ENCODE peak calls at places on chromosomes 12 and 14, in six cellular contexts. One of them, this sample, is unnamed.

GRCh38 chr12:76341436-76342030 is 6.7 kb downstream of the BBS10 start:
- DNase-seq in IMR-90: peak
- DNase-seq in H9: no peak
- DNase-seq in H1: no peak
- DNase-seq in mesenchymal stem cell: no peak
- DNase-seq in trophoblast cell: no peak
- DNase-seq in this sample: no peak

GRCh38 chr14:96086032-96086431 is 46.9 kb downstream of the C14orf132 start:
- DNase-seq in IMR-90: peak
- DNase-seq in H9: no peak
- DNase-seq in H1: no peak
- DNase-seq in mesenchymal stem cell: peak
- DNase-seq in trophoblast cell: peak
- DNase-seq in this sample: no peak

GRCh38 chr12:130990034-130990433 is 36.3 kb downstream of the ADGRD1 start:
- DNase-seq in IMR-90: no peak
- DNase-seq in H9: no peak
- DNase-seq in H1: no peak
- DNase-seq in mesenchymal stem cell: no peak
- DNase-seq in trophoblast cell: no peak
- DNase-seq in this sample: no peak

GRCh38 chr14:71486274-71486673 is 446.0 kb upstream of the RGS6 start:
- DNase-seq in IMR-90: no peak
- DNase-seq in H9: no peak
- DNase-seq in H1: no peak
- DNase-seq in mesenchymal stem cell: no peak
- DNase-seq in trophoblast cell: no peak
- DNase-seq in this sample: no peak

GRCh38 chr12:49342914-49343731 is 3.6 kb upstream of the DNAJC22 start:
- DNase-seq in IMR-90: no peak
- DNase-seq in H9: peak
- DNase-seq in H1: no peak
- DNase-seq in mesenchymal stem cell: no peak
- DNase-seq in trophoblast cell: no peak
- DNase-seq in this sample: no peak

GRCh38 chr12:63802012-63802608 is 22.4 kb downstream of the RXYLT1 start:
- DNase-seq in IMR-90: peak
- DNase-seq in H9: no peak
- DNase-seq in H1: no peak
- DNase-seq in mesenchymal stem cell: peak
- DNase-seq in trophoblast cell: no peak
- DNase-seq in this sample: no peak

GRCh38 chr12:112998997-112999767 is 20.9 kb downstream of the OAS2 start:
- DNase-seq in IMR-90: no peak
- DNase-seq in H9: peak
- DNase-seq in H1: no peak
- DNase-seq in mesenchymal stem cell: no peak
- DNase-seq in trophoblast cell: no peak
- DNase-seq in this sample: no peak

GRCh38 chr14:104510216-104510615 is 69.3 kb upstream of the C14orf180 start:
- DNase-seq in IMR-90: no peak
- DNase-seq in H9: no peak
- DNase-seq in H1: no peak
- DNase-seq in mesenchymal stem cell: no peak
- DNase-seq in trophoblast cell: no peak
- DNase-seq in this sample: no peak

GRCh38 chr12:104665296-104665695 is 208.5 kb downstream of the CHST11 start:
- DNase-seq in IMR-90: no peak
- DNase-seq in H9: no peak
- DNase-seq in H1: no peak
- DNase-seq in mesenchymal stem cell: no peak
- DNase-seq in trophoblast cell: no peak
- DNase-seq in this sample: no peak

GRCh38 chr12:79058342-79058741 is 193.8 kb downstream of the SYT1 start:
- DNase-seq in IMR-90: peak
- DNase-seq in H9: no peak
- DNase-seq in H1: no peak
- DNase-seq in mesenchymal stem cell: peak
- DNase-seq in trophoblast cell: no peak
- DNase-seq in this sample: no peak

GRCh38 chr14:100429537-100429936 is 106.4 kb downstream of the SLC25A47 start:
- DNase-seq in IMR-90: no peak
- DNase-seq in H9: no peak
- DNase-seq in H1: no peak
- DNase-seq in mesenchymal stem cell: no peak
- DNase-seq in trophoblast cell: no peak
- DNase-seq in this sample: no peak

GRCh38 chr12:1630081-1630826 is 1.2 kb downstream of the WNT5B start:
- DNase-seq in IMR-90: no peak
- DNase-seq in H9: peak
- DNase-seq in H1: no peak
- DNase-seq in mesenchymal stem cell: peak
- DNase-seq in trophoblast cell: no peak
- DNase-seq in this sample: no peak

GRCh38 chr14:49636866-49637265 is 1.8 kb upstream of the DNAAF2 start:
- DNase-seq in IMR-90: no peak
- DNase-seq in H9: no peak
- DNase-seq in H1: no peak
- DNase-seq in mesenchymal stem cell: no peak
- DNase-seq in trophoblast cell: peak
- DNase-seq in this sample: no peak

GRCh38 chr14:24055971-24056799 is 4.4 kb downstream of the CARMIL3 start:
- DNase-seq in IMR-90: no peak
- DNase-seq in H9: no peak
- DNase-seq in H1: no peak
- DNase-seq in mesenchymal stem cell: no peak
- DNase-seq in trophoblast cell: no peak
- DNase-seq in this sample: no peak

GRCh38 chr12:114339626-114340025 is 66.3 kb downstream of the TBX5 start:
- DNase-seq in IMR-90: peak
- DNase-seq in H9: no peak
- DNase-seq in H1: no peak
- DNase-seq in mesenchymal stem cell: no peak
- DNase-seq in trophoblast cell: no peak
- DNase-seq in this sample: no peak

GRCh38 chr12:91926810-91927209 is 218.8 kb downstream of the BTG1 start:
- DNase-seq in IMR-90: peak
- DNase-seq in H9: no peak
- DNase-seq in H1: no peak
- DNase-seq in mesenchymal stem cell: peak
- DNase-seq in trophoblast cell: no peak
- DNase-seq in this sample: no peak

GRCh38 chr12:127169321-127170270 is 1097.4 kb upstream of the TMEM132C start:
- DNase-seq in IMR-90: peak
- DNase-seq in H9: no peak
- DNase-seq in H1: no peak
- DNase-seq in mesenchymal stem cell: peak
- DNase-seq in trophoblast cell: no peak
- DNase-seq in this sample: no peak

GRCh38 chr12:131101703-131102492 is 148.2 kb downstream of the ADGRD1 start:
- DNase-seq in IMR-90: no peak
- DNase-seq in H9: peak
- DNase-seq in H1: no peak
- DNase-seq in mesenchymal stem cell: no peak
- DNase-seq in trophoblast cell: no peak
- DNase-seq in this sample: no peak

GRCh38 chr12:110743571-110744093 is 941 bp upstream of the PPP1CC start:
- DNase-seq in IMR-90: no peak
- DNase-seq in H9: peak
- DNase-seq in H1: no peak
- DNase-seq in mesenchymal stem cell: peak
- DNase-seq in trophoblast cell: peak
- DNase-seq in this sample: peak

DNA sequence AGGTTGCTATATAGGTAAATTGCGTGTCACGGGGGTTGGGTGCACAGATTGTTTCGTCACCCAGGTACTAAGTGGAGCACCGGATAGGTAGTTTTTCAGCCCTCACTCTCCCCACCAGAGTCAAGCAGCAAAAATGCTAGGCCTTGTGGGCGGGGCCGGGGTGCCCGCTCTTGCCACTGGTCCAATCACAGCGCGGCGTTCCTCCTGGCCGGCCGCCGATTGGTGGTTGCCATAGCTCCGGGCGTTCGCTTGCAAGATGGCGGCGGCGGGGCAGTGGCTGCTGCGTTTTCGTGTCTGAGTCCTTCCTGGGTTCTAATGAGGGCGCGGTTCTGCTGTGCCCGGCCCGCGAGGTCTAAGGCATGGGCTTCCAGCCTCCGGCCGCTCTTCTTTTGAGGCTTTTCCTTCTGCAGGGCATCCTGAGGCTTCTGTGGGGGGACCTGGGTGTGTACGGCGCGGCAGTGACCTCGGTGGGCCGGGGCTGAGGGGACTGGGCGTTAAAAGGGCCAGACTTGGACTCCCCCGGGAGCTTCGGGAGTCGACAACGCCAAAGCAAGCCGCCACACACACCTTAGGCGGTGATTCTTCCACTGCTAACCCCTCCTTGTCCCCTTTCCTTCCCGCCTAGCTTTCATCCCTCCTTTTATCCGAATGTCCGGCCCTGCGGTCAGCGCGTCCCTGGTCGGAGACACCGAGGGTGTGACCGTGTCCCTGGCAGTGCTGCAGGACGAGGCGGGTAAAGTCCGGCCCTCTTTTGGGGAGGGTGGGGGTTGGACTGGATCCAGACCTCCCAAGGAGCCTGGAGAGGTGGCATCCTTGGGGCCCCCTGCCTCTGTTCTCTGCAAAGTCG is at the start of gene TCTN2:
- DNase-seq in IMR-90: peak
- DNase-seq in H9: peak
- DNase-seq in H1: peak
- DNase-seq in mesenchymal stem cell: peak
- DNase-seq in trophoblast cell: peak
- DNase-seq in this sample: peak
- H2AFZ ChIP-seq in IMR-90: peak
- H2AFZ ChIP-seq in H9: peak
- H2AFZ ChIP-seq in H1: peak
- H2AFZ ChIP-seq in mesenchymal stem cell: peak
- H2AFZ ChIP-seq in trophoblast cell: peak
- H2AFZ ChIP-seq in this sample: peak

GRCh38 chr12:45314770-45315169 is 98.9 kb downstream of the ANO6 start:
- DNase-seq in IMR-90: no peak
- DNase-seq in H9: no peak
- DNase-seq in H1: no peak
- DNase-seq in mesenchymal stem cell: no peak
- DNase-seq in trophoblast cell: no peak
- DNase-seq in this sample: no peak
- H3K23ac ChIP-seq in IMR-90: no peak
- H3K23ac ChIP-seq in H9: no peak
- H3K23ac ChIP-seq in H1: no peak
- H3K23ac ChIP-seq in mesenchymal stem cell: no peak
- H3K23ac ChIP-seq in trophoblast cell: no peak
- H3K23ac ChIP-seq in this sample: no peak

GRCh38 chr12:94405378-94406116 is 54.1 kb downstream of the CEP83 start:
- DNase-seq in IMR-90: no peak
- DNase-seq in H9: no peak
- DNase-seq in H1: no peak
- DNase-seq in mesenchymal stem cell: peak
- DNase-seq in trophoblast cell: no peak
- DNase-seq in this sample: no peak

GRCh38 chr12:94401326-94401725 is 58.3 kb downstream of the CEP83 start:
- DNase-seq in IMR-90: no peak
- DNase-seq in H9: no peak
- DNase-seq in H1: no peak
- DNase-seq in mesenchymal stem cell: no peak
- DNase-seq in trophoblast cell: no peak
- DNase-seq in this sample: no peak

DNA sequence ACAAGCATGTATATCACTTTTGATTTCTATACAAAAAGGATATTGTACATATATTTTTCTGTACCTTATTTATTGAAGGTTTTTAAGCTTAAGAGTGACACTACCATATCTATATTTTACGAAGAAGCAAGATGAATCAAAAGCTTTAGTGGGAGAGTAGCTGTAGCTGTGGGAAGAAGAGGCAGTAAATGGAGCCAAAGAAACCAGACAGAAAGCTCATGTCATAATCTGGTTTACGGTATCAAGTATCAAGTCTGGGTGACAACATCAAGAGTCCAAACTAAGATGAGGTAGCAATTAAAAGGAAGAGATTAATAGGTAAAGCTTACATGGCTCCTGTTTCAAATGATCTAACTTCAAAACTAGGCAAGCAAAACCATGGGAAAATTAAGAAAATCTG is 54.8 kb downstream of the CEP83 start:
- DNase-seq in IMR-90: no peak
- DNase-seq in H9: no peak
- DNase-seq in H1: no peak
- DNase-seq in mesenchymal stem cell: no peak
- DNase-seq in trophoblast cell: no peak
- DNase-seq in this sample: no peak
- H3K4me2 ChIP-seq in IMR-90: no peak
- H3K4me2 ChIP-seq in H9: no peak
- H3K4me2 ChIP-seq in H1: no peak
- H3K4me2 ChIP-seq in mesenchymal stem cell: no peak
- H3K4me2 ChIP-seq in trophoblast cell: no peak
- H3K4me2 ChIP-seq in this sample: no peak

GRCh38 chr14:36940476-36940875 is 231.9 kb downstream of the SLC25A21 start:
- DNase-seq in IMR-90: no peak
- DNase-seq in H9: no peak
- DNase-seq in H1: no peak
- DNase-seq in mesenchymal stem cell: no peak
- DNase-seq in trophoblast cell: no peak
- DNase-seq in this sample: no peak
- H2AFZ ChIP-seq in IMR-90: no peak
- H2AFZ ChIP-seq in H9: no peak
- H2AFZ ChIP-seq in H1: no peak
- H2AFZ ChIP-seq in mesenchymal stem cell: no peak
- H2AFZ ChIP-seq in trophoblast cell: no peak
- H2AFZ ChIP-seq in this sample: no peak

DNA sequence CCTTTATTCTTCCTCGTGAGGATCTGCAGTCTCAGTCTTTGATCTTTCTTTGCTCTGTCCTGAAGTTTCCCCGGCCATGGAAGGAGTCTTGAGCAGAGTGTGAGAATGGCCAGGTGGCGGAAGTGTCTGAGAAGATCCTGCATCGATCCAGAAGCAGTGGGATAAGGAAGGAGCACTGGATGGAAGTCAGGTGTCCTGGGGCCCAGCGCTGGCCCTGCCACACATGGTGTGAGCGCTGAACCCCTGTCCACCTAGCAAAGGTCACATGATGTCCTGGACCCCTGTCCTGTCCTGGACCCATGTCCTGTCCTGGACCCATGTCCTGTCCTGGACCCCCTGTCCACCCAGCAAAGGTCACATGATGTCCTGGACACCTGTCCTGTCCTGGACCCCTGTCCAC is 111.8 kb upstream of the MED13L start:
- DNase-seq in IMR-90: no peak
- DNase-seq in H9: no peak
- DNase-seq in H1: no peak
- DNase-seq in mesenchymal stem cell: no peak
- DNase-seq in trophoblast cell: no peak
- DNase-seq in this sample: no peak
- H3K23ac ChIP-seq in IMR-90: peak
- H3K23ac ChIP-seq in H9: no peak
- H3K23ac ChIP-seq in H1: no peak
- H3K23ac ChIP-seq in mesenchymal stem cell: no peak
- H3K23ac ChIP-seq in trophoblast cell: no peak
- H3K23ac ChIP-seq in this sample: no peak

DNA sequence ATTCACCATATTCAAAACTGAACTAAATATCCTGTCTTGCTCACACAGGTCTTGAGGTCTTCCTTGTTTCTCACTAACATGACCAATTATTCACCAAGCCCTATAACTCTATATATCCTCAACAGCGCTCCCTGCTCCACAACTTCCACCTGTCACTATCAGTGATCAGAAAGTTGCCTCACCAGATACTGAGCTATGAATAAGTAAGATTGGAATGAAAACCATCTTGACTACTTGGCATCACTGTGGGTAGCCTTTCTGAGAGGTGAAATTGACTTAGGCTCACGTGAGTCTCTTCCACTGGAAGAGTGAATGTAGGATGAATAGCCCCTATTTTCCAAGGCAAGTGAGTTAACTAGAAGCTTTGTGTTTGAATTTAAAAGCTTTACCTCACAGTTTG is 167.1 kb downstream of the PIK3C2G start:
- DNase-seq in IMR-90: no peak
- DNase-seq in H9: no peak
- DNase-seq in H1: no peak
- DNase-seq in mesenchymal stem cell: no peak
- DNase-seq in trophoblast cell: no peak
- DNase-seq in this sample: no peak
- H3K4me2 ChIP-seq in IMR-90: no peak
- H3K4me2 ChIP-seq in H9: no peak
- H3K4me2 ChIP-seq in H1: no peak
- H3K4me2 ChIP-seq in mesenchymal stem cell: no peak
- H3K4me2 ChIP-seq in trophoblast cell: no peak
- H3K4me2 ChIP-seq in this sample: no peak

This sample was measured in neuronal stem cell.